ENCODE peak calls at places on chromosomes 6 and 20, in seven cellular contexts. C is GM13976; E is T-helper 2 cell; F is NCI-H2227 treated with DMSO at 0.1 percent for 48 hours; K is activated T-cell treated with anti-CD3 and anti-CD28 coated beads for 1 hour; B is prostate gland; Z is stimulated activated effector memory CD8-positive, alpha-beta T cell treated with anti-CD3 and anti-CD28 coated beads, Interleukin-12 subunit alpha, Interleukin-12 subunit beta, amount 100 ng/mL, for 72 hours. P is an unnamed sample.

GRCh38 chr20:46809961-46810360 is 84.7 kb upstream of the EYA2 start:
- DNase-seq in C (no peak), E (no peak), F (no peak), K (no peak), B (no peak), Z (no peak), P (no peak)

GRCh38 chr6:40848038-40848437 is 191.0 kb downstream of the UNC5CL start:
- DNase-seq in C (no peak), E (no peak), F (no peak), K (no peak), B (no peak), Z (no peak), P (peak)

GRCh38 chr6:116975600-116975999 is 98.6 kb downstream of the RFX6 start:
- DNase-seq in C (no peak), E (no peak), F (no peak), K (no peak), B (no peak), Z (no peak), P (no peak)

GRCh38 chr6:119255492-119255891 is 94.1 kb downstream of the MAN1A1 start:
- DNase-seq in C (no peak), E (no peak), F (no peak), K (no peak), B (no peak), Z (no peak), P (no peak)

GRCh38 chr20:22446613-22447447 is 137.5 kb downstream of the FOXA2 start:
- DNase-seq in C (no peak), E (no peak), F (no peak), K (no peak), B (no peak), Z (no peak), P (no peak)

GRCh38 chr6:102023977-102024657 is 630.6 kb downstream of the GRIK2 start:
- DNase-seq in C (no peak), E (no peak), F (no peak), K (no peak), B (no peak), Z (no peak), P (no peak)

GRCh38 chr6:109230444-109230843 is 135.1 kb downstream of the CEP57L1 start:
- DNase-seq in C (no peak), E (no peak), F (no peak), K (no peak), B (no peak), Z (no peak), P (peak)

GRCh38 chr6:32868257-32868788 is 14.3 kb downstream of the PSMB9 start:
- DNase-seq in C (peak), E (peak), F (peak), K (peak), B (peak), Z (peak), P (peak)

GRCh38 chr6:49935387-49935786 is 28.6 kb downstream of the DEFB114 start:
- DNase-seq in C (no peak), E (no peak), F (no peak), K (no peak), B (no peak), Z (no peak), P (no peak)

GRCh38 chr20:64238851-64239387 is 16.6 kb upstream of the PCMTD2 start:
- DNase-seq in C (peak), E (no peak), F (no peak), K (no peak), B (no peak), Z (no peak), P (no peak)

GRCh38 chr6:13397359-13398080 is 69.2 kb upstream of the TBC1D7 start:
- DNase-seq in C (peak), E (no peak), F (no peak), K (no peak), B (no peak), Z (no peak), P (peak)

GRCh38 chr6:90087103-90087833 is 193.0 kb downstream of the GJA10 start:
- DNase-seq in C (no peak), E (no peak), F (no peak), K (no peak), B (no peak), Z (no peak), P (no peak)

GRCh38 chr6:158160932-158161539 is 7.0 kb downstream of the SERAC1 start:
- DNase-seq in C (no peak), E (no peak), F (no peak), K (no peak), B (no peak), Z (no peak), P (no peak)

GRCh38 chr20:7308163-7308562 is 540.7 kb downstream of the BMP2 start:
- DNase-seq in C (no peak), E (no peak), F (no peak), K (no peak), B (no peak), Z (no peak), P (no peak)

GRCh38 chr6:32885698-32886286 is 31.8 kb downstream of the PSMB9 start:
- DNase-seq in C (peak), E (peak), F (peak), K (no peak), B (no peak), Z (no peak), P (no peak)

GRCh38 chr6:33315753-33316602 is 1.6 kb downstream of the ZBTB22 start:
- DNase-seq in C (no peak), E (no peak), F (no peak), K (no peak), B (no peak), Z (no peak), P (no peak)

GRCh38 chr6:159466934-159467333 is 226.1 kb downstream of the SOD2 start:
- DNase-seq in C (no peak), E (no peak), F (no peak), K (no peak), B (no peak), Z (no peak), P (no peak)

GRCh38 chr6:18362058-18362561 is 25.0 kb upstream of the RNF144B start:
- DNase-seq in C (no peak), E (no peak), F (no peak), K (no peak), B (no peak), Z (no peak), P (no peak)

GRCh38 chr6:15079288-15079817 is 166.5 kb upstream of the JARID2 start:
- DNase-seq in C (no peak), E (no peak), F (no peak), K (no peak), B (no peak), Z (no peak), P (no peak)

GRCh38 chr20:10447028-10447427 is 11.9 kb downstream of the SLX4IP start:
- DNase-seq in C (peak), E (peak), F (peak), K (peak), B (no peak), Z (no peak), P (no peak)

GRCh38 chr6:122035193-122035592 is 364.3 kb upstream of the HSF2 start:
- DNase-seq in C (no peak), E (no peak), F (no peak), K (no peak), B (no peak), Z (no peak), P (no peak)

GRCh38 chr6:44422534-44422933 is 35.0 kb downstream of the CDC5L start:
- DNase-seq in C (no peak), E (no peak), F (peak), K (no peak), B (no peak), Z (no peak), P (no peak)

GRCh38 chr6:16901777-16902176 is 140.5 kb upstream of the ATXN1 start:
- DNase-seq in C (no peak), E (no peak), F (no peak), K (no peak), B (peak), Z (no peak), P (peak)

GRCh38 chr6:24796616-24797290 is 2.0 kb downstream of the ARMH2 start:
- DNase-seq in C (no peak), E (no peak), F (no peak), K (no peak), B (no peak), Z (no peak), P (no peak)

GRCh38 chr6:112603726-112604125 is 256.6 kb downstream of the RFPL4B start:
- DNase-seq in C (no peak), E (no peak), F (no peak), K (no peak), B (no peak), Z (no peak), P (no peak)

GRCh38 chr6:54698974-54699373 is 147.6 kb upstream of the FAM83B start:
- DNase-seq in C (peak), E (no peak), F (no peak), K (no peak), B (no peak), Z (no peak), P (no peak)

GRCh38 chr20:48231253-48231652 is 446.0 kb upstream of the SULF2 start:
- DNase-seq in C (no peak), E (no peak), F (no peak), K (no peak), B (no peak), Z (no peak), P (no peak)

GRCh38 chr6:158278015-158278414 is 34.2 kb upstream of the TULP4 start:
- DNase-seq in C (no peak), E (no peak), F (no peak), K (no peak), B (no peak), Z (no peak), P (no peak)

GRCh38 chr6:136890194-136890558 is 31.9 kb upstream of the SLC35D3 start:
- DNase-seq in C (no peak), E (no peak), F (no peak), K (no peak), B (no peak), Z (no peak), P (no peak)

GRCh38 chr6:47478233-47479155 is 905 bp downstream of the CD2AP start:
- DNase-seq in C (no peak), E (peak), F (no peak), K (no peak), B (peak), Z (no peak), P (no peak)

GRCh38 chr20:19351542-19351941 is 139.1 kb downstream of the SLC24A3 start:
- DNase-seq in C (no peak), E (no peak), F (no peak), K (no peak), B (no peak), Z (no peak), P (no peak)

GRCh38 chr6:35718911-35719381 is 17.9 kb upstream of the ARMC12 start:
- DNase-seq in C (peak), E (no peak), F (no peak), K (no peak), B (no peak), Z (no peak), P (no peak)

GRCh38 chr20:25540273-25540672 is 45.1 kb downstream of the NINL start:
- DNase-seq in C (no peak), E (no peak), F (no peak), K (no peak), B (no peak), Z (no peak), P (peak)

GRCh38 chr6:33822575-33823395 is 19.0 kb upstream of the MLN start:
- DNase-seq in C (no peak), E (no peak), F (no peak), K (no peak), B (no peak), Z (no peak), P (no peak)

GRCh38 chr20:15643713-15644112 is 929.5 kb downstream of the KIF16B start:
- DNase-seq in C (no peak), E (no peak), F (no peak), K (no peak), B (no peak), Z (no peak), P (no peak)

P was measured in left colon.